ENCODE peak calls at places on chromosomes 13 and 19, in six cellular contexts. B is tibial artery, U is ascending aorta, L is HCT116, Z is A549, T is colonic mucosa. D is an unnamed sample.

GRCh38 chr13:32537580-32538233 is 888 bp downstream of the N4BP2L2 start:
- DNase-seq in T (peak), Z (peak), U (no peak), B (peak), L (peak), D (peak)

GRCh38 chr13:27487776-27488175 is 37.4 kb upstream of the MTIF3 start:
- DNase-seq in T (no peak), Z (no peak), L (no peak), B (no peak), U (no peak), D (no peak)

GRCh38 chr13:110409581-110409992 is 102.5 kb downstream of the COL4A2 start:
- DNase-seq in T (peak), L (no peak), Z (no peak), U (peak), B (peak), D (no peak)

GRCh38 chr13:90576067-90576466 is 771.4 kb upstream of the MIR17HG start:
- DNase-seq in L (no peak), B (no peak), U (no peak), Z (no peak), T (no peak), D (no peak)

GRCh38 chr13:113445791-113446487 is 7.3 kb downstream of the ADPRHL1 start:
- DNase-seq in U (peak), T (no peak), L (no peak), Z (no peak), B (peak), D (peak)

GRCh38 chr13:107886118-107886517 is 329.2 kb downstream of the LIG4 start:
- DNase-seq in T (no peak), Z (no peak), B (no peak), L (no peak), U (no peak), D (no peak)

GRCh38 chr13:28531956-28532225 is 37.0 kb upstream of the FLT1 start:
- DNase-seq in B (no peak), T (no peak), L (no peak), Z (no peak), U (no peak), D (no peak)

GRCh38 chr13:110329258-110329657 is 22.2 kb downstream of the COL4A2 start:
- DNase-seq in Z (no peak), B (peak), U (peak), T (no peak), L (no peak), D (no peak)

GRCh38 chr13:102280366-102280765 is 121.5 kb downstream of the FGF14 start:
- DNase-seq in Z (no peak), T (no peak), B (no peak), L (no peak), U (no peak), D (no peak)

GRCh38 chr13:87810391-87810801 is 139.2 kb downstream of the SLITRK5 start:
- DNase-seq in Z (peak), B (no peak), L (no peak), U (no peak), T (no peak), D (peak)

GRCh38 chr19:33311326-33311682 is 9.0 kb upstream of the CEBPA start:
- DNase-seq in U (no peak), Z (no peak), B (no peak), T (peak), L (no peak), D (peak)

GRCh38 chr13:91647361-91647970 is 249.0 kb downstream of the GPC5 start:
- DNase-seq in B (no peak), T (peak), L (no peak), Z (peak), U (no peak), D (peak)

GRCh38 chr13:35711909-35712308 is 235.4 kb upstream of the MAB21L1 start:
- DNase-seq in B (no peak), L (no peak), T (no peak), Z (no peak), U (no peak), D (peak)

GRCh38 chr13:32976046-32976781 is 40.0 kb upstream of the KL start:
- DNase-seq in B (no peak), T (no peak), Z (no peak), L (no peak), U (no peak), D (no peak)

GRCh38 chr13:27774169-27774568 is 18.1 kb upstream of the GSX1 start:
- DNase-seq in Z (no peak), L (no peak), B (no peak), U (no peak), T (no peak), D (no peak)

GRCh38 chr13:85529216-85529590 is 270.0 kb downstream of the SLITRK6 start:
- DNase-seq in Z (peak), T (no peak), U (no peak), L (no peak), B (no peak), D (no peak)

GRCh38 chr19:33429891-33430673 is 56.6 kb downstream of the CEBPG start:
- DNase-seq in U (no peak), B (no peak), T (no peak), L (no peak), Z (no peak), D (no peak)

GRCh38 chr19:34963531-34964406 is at the start of gene ZNF792:
- DNase-seq in Z (peak), L (peak), T (peak), U (peak), B (peak), D (peak)

GRCh38 chr13:35891973-35892441 is 239.2 kb downstream of the DCLK1 start:
- DNase-seq in L (no peak), U (no peak), Z (peak), B (no peak), T (no peak), D (no peak)

GRCh38 chr13:49859568-49859967 is 67.1 kb upstream of the KPNA3 start:
- DNase-seq in B (no peak), Z (peak), U (no peak), L (peak), T (no peak), D (no peak)

GRCh38 chr19:35211545-35212230 is 16.9 kb downstream of the FAM187B start:
- DNase-seq in B (peak), U (peak), Z (no peak), L (no peak), T (peak), D (peak)

GRCh38 chr19:14113762-14114414 is 3.7 kb downstream of the PRKACA start:
- DNase-seq in Z (peak), T (peak), L (peak), U (no peak), B (no peak), D (peak)

GRCh38 chr19:45275370-45275971 is 24.4 kb downstream of the MARK4 start:
- DNase-seq in B (no peak), T (no peak), L (no peak), Z (no peak), U (no peak), D (no peak)

GRCh38 chr19:4152241-4152998 is 1.0 kb upstream of the CREB3L3 start:
- DNase-seq in Z (no peak), U (no peak), T (no peak), B (no peak), L (no peak), D (no peak)

GRCh38 chr19:3404324-3405260 is 38.2 kb downstream of the NFIC start:
- DNase-seq in U (peak), T (peak), Z (no peak), L (no peak), B (peak), D (peak)

GRCh38 chr19:4914736-4915501 is 5.6 kb downstream of the UHRF1 start:
- DNase-seq in U (no peak), L (peak), B (no peak), T (peak), Z (peak), D (no peak)

GRCh38 chr13:53112522-53112921 is 83.9 kb downstream of the OLFM4 start:
- DNase-seq in L (no peak), Z (no peak), T (no peak), U (no peak), B (no peak), D (no peak)

GRCh38 chr19:46654621-46655152 is 6.3 kb downstream of the DACT3 start:
- DNase-seq in Z (no peak), T (no peak), U (peak), L (no peak), B (peak), D (peak)

GRCh38 chr13:20547479-20547908 is 19.5 kb upstream of the IFT88 start:
- DNase-seq in B (no peak), L (no peak), Z (peak), T (peak), U (no peak), D (no peak)

GRCh38 chr13:71672527-71672926 is 194.5 kb downstream of the DACH1 start:
- DNase-seq in L (no peak), T (no peak), U (no peak), Z (no peak), B (no peak), D (no peak)

GRCh38 chr13:51644649-51645048 is 60.4 kb downstream of the WDFY2 start:
- DNase-seq in B (no peak), T (no peak), Z (peak), L (no peak), U (no peak), D (no peak)

GRCh38 chr13:96898212-96898611 is 96.1 kb downstream of the OXGR1 start:
- DNase-seq in U (peak), Z (no peak), L (no peak), B (no peak), T (no peak), D (no peak)

GRCh38 chr19:10625003-10625761 is at the start of gene SLC44A2:
- DNase-seq in T (peak), B (peak), U (peak), L (peak), Z (no peak), D (peak)

GRCh38 chr19:57820599-57820998 is 5.9 kb upstream of the ZNF552 start:
- DNase-seq in L (no peak), Z (no peak), T (no peak), U (no peak), B (no peak), D (no peak)
- TF ChIP-seq CTCF in L (no peak), Z (no peak), T (no peak), U (no peak), B (no peak), D (no peak)

GRCh38 chr19:7522923-7523667 is 671 bp downstream of the MCOLN1 start:
- DNase-seq in L (no peak), T (no peak), Z (no peak), U (no peak), B (no peak), D (no peak)
- H3K27ac ChIP-seq in L (peak), T (peak), Z (peak), U (no peak), B (peak), D (no peak)

DNA sequence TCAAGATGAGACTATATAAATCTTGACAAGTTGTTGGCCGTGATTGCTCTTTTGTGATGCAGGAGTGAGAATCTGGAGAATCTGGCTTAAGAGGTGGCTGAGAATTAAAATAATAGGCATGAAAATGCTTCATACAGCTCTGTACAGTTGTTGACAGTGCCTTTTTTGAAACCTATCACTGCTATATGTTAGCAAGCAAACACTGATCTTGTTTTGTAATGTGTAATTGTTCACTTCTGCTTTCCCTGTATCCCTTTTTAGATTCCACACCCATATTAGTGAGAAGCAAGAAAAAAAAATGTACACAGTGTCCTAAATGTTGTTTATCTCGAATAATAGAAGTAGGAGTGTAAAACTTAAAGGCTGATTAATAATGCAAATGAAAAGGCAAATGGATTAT is 31.0 kb downstream of the ITM2B start:
- DNase-seq in B (no peak), L (no peak), U (no peak), T (no peak), Z (no peak), D (no peak)
- H3K4me3 ChIP-seq in B (no peak), L (no peak), U (no peak), T (no peak), Z (no peak), D (no peak)

GRCh38 chr19:8255426-8256125 is 46.4 kb downstream of the CERS4 start:
- DNase-seq in L (no peak), B (no peak), U (no peak), T (no peak), Z (no peak), D (no peak)
- TF ChIP-seq CTCF in L (no peak), B (no peak), U (no peak), T (no peak), Z (no peak), D (no peak)

GRCh38 chr19:952049-952679 is 26.3 kb downstream of the ARID3A start:
- DNase-seq in T (no peak), B (no peak), L (no peak), Z (no peak), U (no peak), D (no peak)
- H3K27ac ChIP-seq in T (no peak), B (no peak), L (peak), Z (no peak), U (no peak), D (peak)